ENCODE peak calls at places on chromosomes 5 and 9, in nine cellular contexts. X, O, N, A, F, L, C, E and I are unnamed samples.

GRCh38 chr5:19577882-19578281 is 410.1 kb downstream of the CDH18 start:
- DNase-seq in X (no peak), O (no peak), N (no peak), A (no peak), F (no peak), L (no peak), C (no peak), E (no peak), I (no peak)

GRCh38 chr9:124551472-124552339 is 44.5 kb upstream of the NR5A1 start:
- DNase-seq in X (peak), O (peak), N (peak), A (peak), F (no peak), L (peak), C (no peak), E (peak), I (no peak)

GRCh38 chr9:34047864-34048729 is 590 bp downstream of the UBAP2 start:
- DNase-seq in X (peak), O (peak), N (peak), A (peak), F (no peak), L (peak), C (no peak), E (peak), I (peak)

GRCh38 chr5:178349607-178350353 is 117.2 kb upstream of the PHYKPL start:
- DNase-seq in X (no peak), O (no peak), N (no peak), A (no peak), F (no peak), L (no peak), C (peak), E (no peak), I (no peak)

GRCh38 chr5:18114161-18114802 is 480.0 kb downstream of the TAF11L14 start:
- DNase-seq in X (no peak), O (peak), N (no peak), A (no peak), F (no peak), L (no peak), C (no peak), E (no peak), I (no peak)

GRCh38 chr9:93599571-93600403 is 23.4 kb downstream of the PHF2 start:
- DNase-seq in X (no peak), O (no peak), N (no peak), A (no peak), F (no peak), L (peak), C (no peak), E (no peak), I (no peak)

GRCh38 chr5:89064691-89065207 is 181.8 kb upstream of the MEF2C start:
- DNase-seq in X (no peak), O (no peak), N (no peak), A (no peak), F (no peak), L (no peak), C (no peak), E (no peak), I (no peak)

GRCh38 chr5:66230551-66230950 is 86.5 kb downstream of the SREK1 start:
- DNase-seq in X (no peak), O (peak), N (no peak), A (no peak), F (no peak), L (no peak), C (no peak), E (no peak), I (no peak)

GRCh38 chr9:4563105-4563504 is 72.8 kb downstream of the SLC1A1 start:
- DNase-seq in X (no peak), O (no peak), N (no peak), A (no peak), F (no peak), L (no peak), C (no peak), E (no peak), I (no peak)

GRCh38 chr9:9790216-9790872 is 822.5 kb downstream of the PTPRD start:
- DNase-seq in X (no peak), O (peak), N (no peak), A (peak), F (no peak), L (no peak), C (no peak), E (peak), I (no peak)

GRCh38 chr9:33101104-33101951 is 24.9 kb upstream of the SMU1 start:
- DNase-seq in X (peak), O (peak), N (peak), A (no peak), F (no peak), L (no peak), C (no peak), E (no peak), I (no peak)

GRCh38 chr5:131379071-131379538 is 115.3 kb downstream of the CDC42SE2 start:
- DNase-seq in X (no peak), O (no peak), N (no peak), A (no peak), F (no peak), L (no peak), C (no peak), E (no peak), I (no peak)

GRCh38 chr5:115946655-115947054 is 15.6 kb upstream of the LVRN start:
- DNase-seq in X (no peak), O (peak), N (peak), A (no peak), F (no peak), L (no peak), C (no peak), E (no peak), I (no peak)

GRCh38 chr9:130140701-130141100 is 31.5 kb upstream of the NCS1 start:
- DNase-seq in X (no peak), O (no peak), N (no peak), A (no peak), F (no peak), L (no peak), C (no peak), E (no peak), I (peak)

GRCh38 chr9:134782921-134783698 is 97.5 kb upstream of the FCN2 start:
- DNase-seq in X (no peak), O (no peak), N (no peak), A (no peak), F (no peak), L (no peak), C (no peak), E (no peak), I (no peak)

GRCh38 chr9:136644593-136645342 is 17.9 kb upstream of the EGFL7 start:
- DNase-seq in X (peak), O (no peak), N (peak), A (peak), F (no peak), L (peak), C (peak), E (peak), I (peak)

GRCh38 chr5:66513130-66513529 is 83.1 kb upstream of the MAST4 start:
- DNase-seq in X (no peak), O (no peak), N (no peak), A (no peak), F (no peak), L (no peak), C (no peak), E (no peak), I (no peak)

GRCh38 chr5:54257366-54258118 is 52.8 kb downstream of the ARL15 start:
- DNase-seq in X (no peak), O (peak), N (no peak), A (no peak), F (peak), L (no peak), C (no peak), E (no peak), I (no peak)

GRCh38 chr5:68484307-68485068 is 268.9 kb downstream of the PIK3R1 start:
- DNase-seq in X (no peak), O (peak), N (peak), A (no peak), F (no peak), L (no peak), C (no peak), E (no peak), I (no peak)

GRCh38 chr9:130036099-130036498 is 6.9 kb downstream of the FNBP1 start:
- DNase-seq in X (no peak), O (peak), N (peak), A (no peak), F (no peak), L (no peak), C (no peak), E (no peak), I (no peak)

GRCh38 chr5:168651654-168652053 is 72.5 kb upstream of the PANK3 start:
- DNase-seq in X (peak), O (peak), N (peak), A (no peak), F (peak), L (no peak), C (no peak), E (no peak), I (no peak)

GRCh38 chr5:94463739-94464138 is 154.7 kb downstream of the KIAA0825 start:
- DNase-seq in X (no peak), O (no peak), N (peak), A (no peak), F (no peak), L (no peak), C (no peak), E (no peak), I (no peak)

GRCh38 chr9:116693233-116693731 is 6.2 kb downstream of the TRIM32 start:
- DNase-seq in X (no peak), O (peak), N (peak), A (no peak), F (no peak), L (no peak), C (no peak), E (no peak), I (no peak)

GRCh38 chr9:17481565-17481964 is 97.3 kb upstream of the SH3GL2 start:
- DNase-seq in X (no peak), O (no peak), N (no peak), A (no peak), F (no peak), L (no peak), C (no peak), E (no peak), I (no peak)

GRCh38 chr5:72156921-72157320 is 49.6 kb downstream of the MAP1B start:
- DNase-seq in X (no peak), O (peak), N (peak), A (no peak), F (no peak), L (no peak), C (no peak), E (no peak), I (no peak)

GRCh38 chr5:39500656-39501295 is 76.0 kb upstream of the DAB2 start:
- DNase-seq in X (no peak), O (no peak), N (no peak), A (no peak), F (no peak), L (no peak), C (no peak), E (no peak), I (no peak)

GRCh38 chr9:755454-756381 is 85.8 kb upstream of the DMRT1 start:
- DNase-seq in X (no peak), O (peak), N (peak), A (no peak), F (peak), L (no peak), C (no peak), E (no peak), I (peak)

DNA sequence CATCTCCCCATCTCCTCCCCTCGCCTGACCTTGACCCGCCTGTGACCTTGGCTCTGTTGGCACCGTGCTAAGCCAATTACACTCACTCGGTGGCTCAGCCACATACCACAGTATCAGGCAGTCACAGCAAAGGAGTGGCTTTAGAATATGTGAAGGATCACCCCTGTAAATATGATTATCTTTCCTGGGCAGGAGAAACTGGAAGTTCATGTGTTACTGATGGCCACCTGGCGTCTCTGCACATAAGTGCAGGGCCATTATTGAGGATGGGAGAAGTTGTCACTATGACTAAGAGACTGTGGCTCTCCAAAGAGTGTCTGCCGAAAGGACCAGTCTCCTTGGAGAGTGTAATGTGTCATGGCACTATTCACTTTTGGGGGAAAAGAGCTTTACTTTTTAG is 116.9 kb upstream of the S1PR3 start:
- DNase-seq in X (no peak), O (no peak), N (no peak), A (no peak), F (no peak), L (no peak), C (no peak), E (peak), I (no peak)
- TF ChIP-seq CTCF in X (no peak), O (no peak), N (peak), A (no peak), F (no peak), L (no peak), C (no peak), E (peak), I (peak)

DNA sequence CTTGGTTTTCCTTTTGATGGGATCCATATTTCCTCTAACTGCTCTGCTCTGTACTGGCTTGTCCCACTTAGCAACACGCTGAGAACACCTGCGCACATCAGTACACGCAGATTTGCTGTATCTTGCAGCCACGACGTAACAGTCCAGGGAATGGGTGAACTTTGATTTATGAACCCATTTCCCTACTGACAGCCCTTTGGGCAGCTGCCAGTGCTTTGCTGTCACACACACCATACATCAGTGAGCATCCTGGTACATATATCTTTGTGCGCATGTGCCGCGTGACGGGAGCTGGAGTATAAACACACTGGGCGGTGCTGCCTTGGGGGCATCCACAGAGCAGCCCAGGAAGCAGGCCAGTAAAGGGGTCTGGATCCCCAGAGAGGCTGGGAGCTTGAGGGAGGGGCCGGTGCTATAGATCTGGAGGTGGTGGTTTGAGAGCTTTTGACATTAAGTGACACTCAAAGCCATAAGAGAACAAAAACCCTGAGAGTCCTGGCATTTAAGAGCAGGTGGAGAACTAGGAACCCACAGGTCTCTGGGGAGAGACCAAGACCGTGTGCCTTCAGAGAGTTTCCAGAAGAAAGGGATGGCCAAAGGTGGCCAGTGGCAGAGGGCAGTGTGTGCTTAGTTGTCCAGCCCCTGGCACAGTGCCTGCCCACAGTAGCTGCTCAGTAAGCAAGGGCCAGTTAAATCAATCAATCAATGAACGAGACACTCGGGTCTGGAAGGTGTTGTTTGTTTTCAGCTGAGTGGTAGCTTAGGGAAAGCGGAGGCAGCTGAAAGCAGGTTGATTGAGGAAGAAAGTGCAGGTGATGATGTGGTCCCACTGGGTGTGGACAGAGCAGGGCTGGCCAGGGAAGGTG is 53.7 kb downstream of the LMX1B start:
- DNase-seq in X (no peak), O (no peak), N (no peak), A (no peak), F (no peak), L (no peak), C (no peak), E (peak), I (no peak)
- TF ChIP-seq CTCF in X (no peak), O (no peak), N (no peak), A (no peak), F (no peak), L (no peak), C (no peak), E (no peak), I (no peak)

GRCh38 chr5:173855995-173856656 is 32.0 kb upstream of the CPEB4 start:
- DNase-seq in X (no peak), O (no peak), N (no peak), A (no peak), F (no peak), L (no peak), C (no peak), E (no peak), I (no peak)

GRCh38 chr5:173858025-173858674 is 30.0 kb upstream of the CPEB4 start:
- DNase-seq in X (no peak), O (no peak), N (no peak), A (no peak), F (no peak), L (no peak), C (no peak), E (no peak), I (no peak)

GRCh38 chr5:173858675-173859121 is 29.5 kb upstream of the CPEB4 start:
- DNase-seq in X (no peak), O (no peak), N (no peak), A (no peak), F (no peak), L (no peak), C (no peak), E (no peak), I (no peak)

GRCh38 chr5:173855162-173855994 is 32.8 kb upstream of the CPEB4 start:
- DNase-seq in X (no peak), O (peak), N (no peak), A (no peak), F (no peak), L (no peak), C (no peak), E (peak), I (no peak)

DNA sequence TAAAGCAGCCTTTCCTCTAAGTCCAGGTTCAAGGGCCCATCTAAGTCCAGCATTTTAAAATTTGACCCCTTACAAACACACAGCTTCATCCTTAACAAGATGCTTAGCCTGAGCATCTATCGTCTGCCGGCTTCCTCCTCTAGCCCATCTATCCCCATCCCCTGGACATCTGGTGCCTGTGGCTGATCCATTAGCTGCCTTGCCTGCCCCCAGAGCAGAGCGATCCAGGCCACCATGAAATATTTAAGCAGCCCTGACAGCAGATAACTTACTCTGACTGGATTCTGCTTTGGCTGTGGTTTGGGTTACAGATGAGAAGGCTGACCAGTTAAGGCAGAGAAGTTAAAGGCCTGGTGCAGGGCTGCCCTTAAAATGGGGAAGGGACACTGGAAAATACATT is 30.9 kb upstream of the CPEB4 start:
- DNase-seq in X (no peak), O (no peak), N (no peak), A (no peak), F (no peak), L (no peak), C (no peak), E (peak), I (no peak)
- TF ChIP-seq CTCF in X (no peak), O (no peak), N (no peak), A (no peak), F (no peak), L (no peak), C (no peak), E (no peak), I (no peak)

GRCh38 chr9:100222674-100223073 is 123.6 kb downstream of the INVS start:
- DNase-seq in X (peak), O (peak), N (peak), A (no peak), F (no peak), L (no peak), C (no peak), E (no peak), I (no peak)
- TF ChIP-seq CTCF in X (peak), O (peak), N (peak), A (peak), F (no peak), L (no peak), C (no peak), E (peak), I (no peak)

GRCh38 chr5:78509884-78510769 is 138.4 kb downstream of the LHFPL2 start:
- DNase-seq in X (no peak), O (peak), N (no peak), A (peak), F (no peak), L (peak), C (peak), E (peak), I (peak)
- TF ChIP-seq CTCF in X (no peak), O (peak), N (peak), A (peak), F (peak), L (no peak), C (no peak), E (peak), I (no peak)

GRCh38 chr9:97357056-97357455 is 49.6 kb downstream of the CCDC180 start:
- DNase-seq in X (no peak), O (no peak), N (no peak), A (no peak), F (no peak), L (no peak), C (no peak), E (no peak), I (no peak)

GRCh38 chr9:97349400-97349799 is 41.9 kb downstream of the CCDC180 start:
- DNase-seq in X (no peak), O (no peak), N (no peak), A (no peak), F (no peak), L (no peak), C (no peak), E (no peak), I (no peak)

GRCh38 chr9:97359147-97359546 is 51.7 kb downstream of the CCDC180 start:
- DNase-seq in X (no peak), O (no peak), N (no peak), A (no peak), F (no peak), L (no peak), C (no peak), E (no peak), I (no peak)

GRCh38 chr9:97354637-97355036 is 47.2 kb downstream of the CCDC180 start:
- DNase-seq in X (no peak), O (no peak), N (no peak), A (no peak), F (no peak), L (no peak), C (no peak), E (no peak), I (no peak)
- TF ChIP-seq CTCF in X (no peak), O (no peak), N (no peak), A (no peak), F (no peak), L (no peak), C (no peak), E (no peak), I (no peak)

GRCh38 chr9:113507256-113507655 is 43.7 kb downstream of the RGS3 start:
- DNase-seq in X (no peak), O (no peak), N (no peak), A (no peak), F (no peak), L (no peak), C (peak), E (no peak), I (no peak)

GRCh38 chr9:113511047-113511521 is 47.6 kb downstream of the RGS3 start:
- DNase-seq in X (no peak), O (no peak), N (no peak), A (no peak), F (no peak), L (no peak), C (peak), E (no peak), I (no peak)

GRCh38 chr9:113505963-113506624 is 42.6 kb downstream of the RGS3 start:
- DNase-seq in X (no peak), O (no peak), N (no peak), A (peak), F (no peak), L (no peak), C (peak), E (no peak), I (no peak)

GRCh38 chr9:113509463-113509862 is 45.9 kb downstream of the RGS3 start:
- DNase-seq in X (no peak), O (no peak), N (no peak), A (no peak), F (no peak), L (no peak), C (peak), E (no peak), I (no peak)

DNA sequence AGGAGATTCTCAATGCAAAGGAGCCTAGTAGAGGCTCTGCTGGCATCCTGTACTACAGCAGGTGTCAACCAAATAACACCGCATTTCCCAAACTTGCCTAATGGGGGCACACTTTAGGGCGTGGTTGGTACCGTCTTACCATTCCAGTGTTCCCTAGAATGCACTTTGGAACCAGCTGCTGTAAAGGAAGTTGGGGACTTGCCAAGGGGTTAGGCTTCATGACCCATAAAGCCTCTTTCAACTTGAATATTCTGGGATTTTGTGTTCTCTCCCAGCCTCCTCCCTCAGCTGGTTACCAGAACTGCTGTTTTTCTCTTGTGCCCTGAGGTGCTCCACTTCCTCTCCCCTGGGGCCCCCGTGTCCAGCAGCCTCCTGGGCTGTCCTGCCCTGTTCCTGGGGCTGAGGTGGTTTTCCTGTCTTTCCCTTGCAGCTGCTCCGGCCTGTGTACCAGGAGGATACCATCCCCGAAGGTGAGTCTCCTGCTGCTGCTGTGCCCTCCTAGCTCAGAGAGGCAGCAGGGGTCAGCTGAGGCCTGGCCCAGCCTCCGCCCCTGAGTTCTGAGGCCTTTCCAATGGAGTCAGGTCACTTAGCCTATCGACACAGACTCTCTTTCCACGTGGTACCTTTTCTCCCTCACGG is 44.7 kb downstream of the RGS3 start:
- DNase-seq in X (peak), O (no peak), N (no peak), A (no peak), F (peak), L (no peak), C (peak), E (no peak), I (no peak)
- TF ChIP-seq CTCF in X (peak), O (no peak), N (peak), A (peak), F (peak), L (no peak), C (no peak), E (peak), I (no peak)